ENCODE peak calls at places on chromosomes 13 and 19, in ten cellular contexts. K, H, Z, B, D, Y, A, S, U and V are unnamed samples.

GRCh38 chr13:110156186-110157065 is 150.5 kb downstream of the COL4A1 start:
- DNase-seq in Z (no peak), A (no peak), S (peak), U (no peak), H (no peak), B (no peak), Y (no peak), K (no peak), D (peak), V (no peak)

GRCh38 chr13:60220072-60220471 is 56.3 kb upstream of the DIAPH3 start:
- DNase-seq in A (no peak), D (no peak), Y (no peak), Z (no peak), S (no peak), K (no peak), B (no peak), H (no peak), U (no peak), V (no peak)

GRCh38 chr19:49906879-49907564 is 10.3 kb upstream of the IL4I1 start:
- DNase-seq in U (no peak), A (no peak), S (no peak), H (no peak), D (no peak), B (no peak), Z (no peak), K (no peak), Y (no peak), V (no peak)

GRCh38 chr19:3287814-3288213 is 63.4 kb downstream of the CELF5 start:
- DNase-seq in U (no peak), Z (no peak), Y (no peak), A (no peak), K (no peak), S (no peak), D (no peak), H (no peak), B (no peak), V (no peak)

GRCh38 chr13:110442946-110443632 is 118.4 kb downstream of the RAB20 start:
- DNase-seq in A (no peak), S (peak), D (peak), H (peak), Y (peak), K (no peak), Z (no peak), U (no peak), B (no peak), V (no peak)

GRCh38 chr13:49627831-49628652 is at the start of gene ARL11:
- DNase-seq in A (no peak), S (no peak), Y (no peak), H (no peak), K (peak), B (peak), D (no peak), Z (peak), U (no peak), V (no peak)

GRCh38 chr19:17490411-17490810 is 20.1 kb downstream of the SLC27A1 start:
- DNase-seq in B (no peak), S (no peak), Y (no peak), K (no peak), A (no peak), D (no peak), H (no peak), U (no peak), Z (no peak), V (no peak)

GRCh38 chr13:27020415-27020814 is 151.2 kb downstream of the USP12 start:
- DNase-seq in A (no peak), K (no peak), H (peak), U (no peak), S (no peak), Z (no peak), Y (no peak), D (no peak), B (no peak), V (no peak)

GRCh38 chr19:29645911-29646310 is 19.4 kb upstream of the PLEKHF1 start:
- DNase-seq in S (peak), A (no peak), Z (peak), D (peak), H (no peak), B (peak), K (peak), Y (peak), U (no peak), V (no peak)

GRCh38 chr13:30408319-30409101 is 13.8 kb upstream of the UBE2L5 start:
- DNase-seq in B (peak), Z (peak), A (peak), S (peak), D (peak), Y (peak), K (peak), H (peak), U (peak), V (peak)

GRCh38 chr13:41458187-41458938 is 1.0 kb downstream of the RGCC start:
- DNase-seq in U (peak), Z (peak), K (peak), A (no peak), D (peak), Y (no peak), B (peak), S (no peak), H (no peak), V (no peak)

GRCh38 chr19:8334458-8335342 is 8.4 kb downstream of the KANK3 start:
- DNase-seq in K (peak), Y (peak), A (no peak), S (peak), B (peak), D (peak), Z (no peak), H (no peak), U (no peak), V (no peak)

GRCh38 chr13:41411536-41411935 is 45.8 kb upstream of the RGCC start:
- DNase-seq in Y (peak), U (no peak), Z (peak), S (peak), H (no peak), K (peak), D (peak), B (no peak), A (peak), V (no peak)

GRCh38 chr19:29909545-29909944 is 32.5 kb upstream of the URI1 start:
- DNase-seq in Z (no peak), K (no peak), A (no peak), B (no peak), U (peak), D (no peak), Y (no peak), H (no peak), S (peak), V (no peak)

GRCh38 chr19:45657520-45658163 is 10.4 kb upstream of the GIPR start:
- DNase-seq in K (peak), U (no peak), Z (no peak), H (no peak), S (no peak), D (no peak), A (no peak), B (no peak), Y (no peak), V (no peak)

GRCh38 chr13:69423844-69424243 is 683.8 kb upstream of the ATXN8OS start:
- DNase-seq in A (no peak), H (no peak), Y (no peak), B (no peak), U (no peak), D (no peak), Z (no peak), S (no peak), K (no peak), V (no peak)

GRCh38 chr19:34475975-34476594 is 5.5 kb upstream of the WTIP start:
- DNase-seq in K (no peak), Y (peak), S (no peak), A (no peak), B (no peak), H (no peak), U (peak), D (peak), Z (no peak), V (no peak)

GRCh38 chr19:41218615-41219507 is at the start of gene AXL:
- DNase-seq in U (peak), H (peak), Z (peak), B (peak), S (peak), A (no peak), Y (peak), D (peak), K (peak), V (no peak)

GRCh38 chr19:32642771-32643170 is 32.2 kb downstream of the ANKRD27 start:
- DNase-seq in U (no peak), B (no peak), Y (no peak), D (no peak), A (no peak), H (no peak), Z (no peak), S (no peak), K (no peak), V (no peak)

GRCh38 chr19:29663861-29664752 is 1.2 kb upstream of the PLEKHF1 start:
- DNase-seq in S (peak), B (no peak), K (no peak), H (no peak), D (peak), U (no peak), A (no peak), Z (no peak), Y (no peak), V (no peak)

GRCh38 chr19:38718747-38719543 is 25.3 kb downstream of the CAPN12 start:
- DNase-seq in S (peak), B (peak), Y (peak), Z (no peak), H (peak), D (no peak), U (no peak), K (peak), A (no peak), V (no peak)

GRCh38 chr19:1817553-1818179 is 5.6 kb upstream of the ATP8B3 start:
- DNase-seq in Y (no peak), D (no peak), H (no peak), B (peak), Z (no peak), A (no peak), S (no peak), U (no peak), K (no peak), V (no peak)

GRCh38 chr13:73849292-73849691 is 284.9 kb downstream of the KLF12 start:
- DNase-seq in H (no peak), U (no peak), D (peak), K (peak), Z (no peak), B (no peak), A (no peak), S (peak), Y (peak), V (no peak)

GRCh38 chr19:461664-462551 is 1.1 kb upstream of the SHC2 start:
- DNase-seq in H (no peak), K (peak), A (no peak), S (no peak), U (no peak), Y (no peak), B (peak), D (no peak), Z (peak), V (no peak)

GRCh38 chr19:56273563-56274117 is 1.1 kb downstream of the EDDM13 start:
- DNase-seq in B (no peak), H (no peak), U (no peak), Y (peak), A (no peak), S (peak), K (no peak), D (peak), Z (no peak), V (no peak)

GRCh38 chr13:21675095-21676007 is 4.5 kb downstream of the FGF9 start:
- DNase-seq in A (no peak), Z (no peak), S (no peak), U (no peak), K (peak), B (peak), Y (no peak), H (no peak), D (no peak), V (no peak)

GRCh38 chr13:27559714-27560113 is 60.6 kb downstream of the LNX2 start:
- DNase-seq in D (no peak), B (no peak), H (no peak), K (no peak), U (no peak), Z (no peak), S (no peak), Y (no peak), A (no peak), V (no peak)

GRCh38 chr19:49210108-49210900 is 52.7 kb downstream of the TRPM4 start:
- DNase-seq in Y (peak), A (no peak), U (no peak), B (no peak), S (no peak), D (no peak), Z (no peak), H (no peak), K (peak), V (no peak)

GRCh38 chr19:33687761-33688656 is 66.3 kb downstream of the CHST8 start:
- DNase-seq in B (no peak), S (no peak), A (no peak), Z (no peak), H (no peak), K (no peak), Y (no peak), U (peak), D (no peak), V (no peak)

GRCh38 chr19:41303941-41304340 is 6.0 kb upstream of the CCDC97 start:
- DNase-seq in Z (no peak), A (no peak), S (no peak), U (no peak), Y (no peak), H (no peak), B (no peak), K (no peak), D (no peak), V (peak)

GRCh38 chr19:33493401-33494275 is 28.0 kb downstream of the PEPD start:
- DNase-seq in A (no peak), B (no peak), K (no peak), D (no peak), S (no peak), Z (no peak), U (no peak), Y (no peak), H (no peak), V (no peak)

DNA sequence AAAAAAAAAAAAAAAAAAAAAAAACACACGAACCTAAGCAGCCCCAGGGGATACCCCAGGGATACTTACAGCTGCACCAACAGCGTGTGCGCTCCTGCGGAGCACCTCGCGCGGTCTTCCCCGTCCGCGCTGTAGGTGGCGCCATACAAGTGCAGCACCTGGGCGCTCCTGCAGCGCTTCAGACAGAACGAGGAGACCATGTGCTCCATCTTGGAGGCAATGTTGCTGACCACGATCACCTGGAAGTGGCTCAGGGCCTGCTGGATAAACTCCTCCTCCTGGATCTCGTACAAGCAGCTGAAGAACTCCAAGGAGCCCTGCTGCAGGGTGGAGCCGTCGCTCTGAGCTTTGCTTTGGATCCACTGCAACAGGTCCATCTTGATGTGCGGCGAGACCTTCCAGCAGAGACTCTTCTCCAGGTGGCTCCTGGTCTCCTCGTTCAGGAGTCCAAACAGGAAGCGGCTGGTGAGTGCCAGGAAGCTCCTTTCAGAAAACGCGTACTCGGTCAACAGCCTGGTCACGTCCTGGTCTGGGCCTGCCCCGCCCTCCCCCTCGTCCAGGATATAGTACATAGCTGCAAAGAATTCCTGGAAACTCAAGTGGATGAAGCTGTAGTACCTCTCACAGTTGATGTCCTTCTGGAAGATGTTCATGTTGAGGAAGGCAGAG is 14.5 kb downstream of the NLRP12 start:
- DNase-seq in U (no peak), H (no peak), B (no peak), Y (no peak), Z (no peak), S (no peak), A (no peak), D (no peak), K (no peak), V (no peak)
- TF ChIP-seq CTCF in U (no peak), H (no peak), B (peak), Y (peak), Z (no peak), S (no peak), A (peak), D (no peak), K (no peak), V (no peak)

DNA sequence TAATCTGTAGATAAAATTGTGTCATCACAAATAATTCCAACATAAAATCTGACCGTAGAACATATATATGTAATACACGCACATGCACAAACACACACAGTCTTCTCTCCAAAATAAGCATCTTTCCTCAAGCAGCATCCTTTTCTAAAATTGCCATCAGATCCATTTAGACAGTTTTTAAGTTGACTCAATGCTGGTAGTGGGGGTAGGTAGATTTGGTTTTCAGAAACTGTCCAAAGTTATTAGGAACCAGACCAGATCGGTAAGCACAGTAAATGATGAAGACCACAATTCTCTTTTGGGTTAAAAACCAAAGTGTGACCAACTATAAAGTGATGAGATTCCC is 64.6 kb downstream of the SERP2 start:
- DNase-seq in D (no peak), K (no peak), H (no peak), Y (no peak), B (no peak), Z (no peak), S (no peak), U (no peak), A (no peak), V (no peak)
- TF ChIP-seq CTCF in D (no peak), K (no peak), H (no peak), Y (peak), B (no peak), Z (no peak), S (no peak), U (no peak), A (no peak), V (no peak)

GRCh38 chr19:5052515-5052914 is 83.6 kb downstream of the KDM4B start:
- DNase-seq in U (no peak), A (no peak), D (no peak), K (no peak), S (no peak), Y (no peak), Z (no peak), H (no peak), B (no peak), V (no peak)
- TF ChIP-seq CTCF in U (no peak), A (no peak), D (no peak), K (no peak), S (no peak), Y (peak), Z (no peak), H (no peak), B (no peak), V (no peak)

DNA sequence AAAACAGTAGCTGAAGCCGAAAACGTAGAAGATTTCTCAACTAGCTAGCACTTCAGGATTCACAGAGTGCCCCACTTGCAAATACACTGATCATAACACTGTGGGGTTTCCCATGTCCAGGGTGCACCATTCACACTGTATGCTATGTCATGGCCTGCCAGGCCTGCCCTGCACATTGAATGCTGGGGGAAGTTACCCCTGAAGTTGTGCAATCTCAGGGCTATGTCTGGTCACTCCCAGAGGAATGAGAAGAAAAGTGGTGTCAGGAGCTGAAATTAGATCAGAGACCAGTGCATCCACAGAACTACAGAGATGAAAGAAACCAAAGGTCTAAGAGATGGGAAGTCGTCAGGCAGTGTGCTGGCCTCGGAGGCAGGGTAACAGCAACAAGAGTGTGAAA is 196.8 kb downstream of the RAP2A start:
- DNase-seq in K (no peak), U (no peak), A (no peak), H (no peak), Z (no peak), D (no peak), B (no peak), Y (no peak), S (no peak), V (no peak)
- TF ChIP-seq CTCF in K (no peak), U (no peak), A (no peak), H (no peak), Z (no peak), D (no peak), B (no peak), Y (no peak), S (no peak), V (no peak)

GRCh38 chr13:98482476-98483444 is 94.1 kb downstream of the STK24 start:
- DNase-seq in D (peak), S (peak), H (peak), A (no peak), K (peak), U (no peak), B (peak), Z (peak), Y (peak), V (no peak)
- TF ChIP-seq CTCF in D (peak), S (peak), H (no peak), A (peak), K (no peak), U (no peak), B (peak), Z (no peak), Y (no peak), V (no peak)

GRCh38 chr13:31426395-31426794 is 226.6 kb downstream of the B3GLCT start:
- DNase-seq in B (no peak), Z (no peak), S (no peak), H (no peak), A (no peak), D (no peak), K (no peak), Y (no peak), U (no peak), V (no peak)

GRCh38 chr13:31421756-31422155 is 222.0 kb downstream of the B3GLCT start:
- DNase-seq in Y (no peak), B (no peak), D (no peak), Z (peak), K (no peak), H (no peak), U (no peak), S (no peak), A (no peak), V (no peak)

GRCh38 chr13:31427151-31427867 is 227.5 kb downstream of the B3GLCT start:
- DNase-seq in S (no peak), D (no peak), H (no peak), K (no peak), U (no peak), A (no peak), Z (no peak), B (no peak), Y (no peak), V (no peak)

GRCh38 chr13:31424130-31424729 is 224.5 kb downstream of the B3GLCT start:
- DNase-seq in H (no peak), U (peak), K (peak), Y (peak), A (peak), D (peak), B (peak), S (peak), Z (peak), V (no peak)
- TF ChIP-seq CTCF in H (peak), U (no peak), K (peak), Y (peak), A (peak), D (peak), B (peak), S (peak), Z (peak), V (no peak)

GRCh38 chr19:21584532-21584931 is 79.1 kb downstream of the ZNF429 start:
- DNase-seq in S (no peak), Z (no peak), B (no peak), U (no peak), K (no peak), A (no peak), Y (no peak), D (no peak), H (no peak), V (no peak)

GRCh38 chr19:21585491-21585890 is 80.1 kb downstream of the ZNF429 start:
- DNase-seq in Y (no peak), B (no peak), H (no peak), S (no peak), U (no peak), D (no peak), A (no peak), Z (no peak), K (peak), V (no peak)

GRCh38 chr19:21581646-21582045 is 76.2 kb downstream of the ZNF429 start:
- DNase-seq in H (no peak), S (no peak), K (peak), Y (no peak), A (no peak), U (no peak), B (no peak), Z (no peak), D (no peak), V (no peak)

GRCh38 chr19:21580818-21581217 is 75.4 kb downstream of the ZNF429 start:
- DNase-seq in K (no peak), D (no peak), S (no peak), U (no peak), H (no peak), A (no peak), B (no peak), Y (no peak), Z (no peak), V (no peak)

GRCh38 chr19:21580101-21580500 is 74.7 kb downstream of the ZNF429 start:
- DNase-seq in A (no peak), U (no peak), D (no peak), B (no peak), Y (no peak), S (no peak), H (no peak), K (no peak), Z (no peak), V (no peak)
- TF ChIP-seq CTCF in A (no peak), U (no peak), D (no peak), B (no peak), Y (no peak), S (no peak), H (no peak), K (no peak), Z (no peak), V (no peak)

GRCh38 chr13:102657630-102658029 is 37.2 kb downstream of the METTL21C start:
- DNase-seq in S (no peak), B (no peak), H (no peak), U (no peak), Z (no peak), A (no peak), D (no peak), Y (peak), K (no peak), V (no peak)
- TF ChIP-seq CTCF in S (peak), B (peak), H (no peak), U (no peak), Z (no peak), A (peak), D (peak), Y (peak), K (no peak), V (no peak)